ENCODE peak calls at places on chromosomes 4 and X, in four cellular contexts. N, J, S and K are unnamed samples.

GRCh38 chrX:51336584-51336983 is 4.0 kb downstream of the NUDT10 start:
- DNase-seq in N (peak; percentile 13), J (peak; percentile 71), S (peak; percentile 25), K (peak; percentile 3)

GRCh38 chrX:27619975-27620374 is 29.8 kb downstream of the DCAF8L2 start:
- DNase-seq in N (peak; percentile 5), J (peak; percentile 21), S (peak; percentile 9), K (no peak)

GRCh38 chr4:86939737-86940141 is 4.9 kb downstream of the AFF1 start:
- DNase-seq in N (no peak), J (no peak), S (no peak), K (no peak)

GRCh38 chrX:50839730-50840129 is 25.7 kb upstream of the SHROOM4 start:
- DNase-seq in N (no peak), J (no peak), S (no peak), K (no peak)

GRCh38 chr4:124199755-124200154 is 512.8 kb downstream of the ANKRD50 start:
- DNase-seq in N (no peak), J (no peak), S (peak; percentile 61), K (no peak)

GRCh38 chrX:14352511-14352910 is 176.8 kb upstream of the GLRA2 start:
- DNase-seq in N (no peak), J (no peak), S (no peak), K (no peak)

GRCh38 chrX:140776320-140776719 is 66.8 kb downstream of the LINC00632 start:
- DNase-seq in N (no peak), J (no peak), S (no peak), K (no peak)

GRCh38 chr4:40254961-40255721 is 58.3 kb downstream of the RHOH start:
- DNase-seq in N (peak; percentile 9), J (no peak), S (peak; percentile 73), K (no peak)

GRCh38 chrX:9829308-9830267 is 43.4 kb downstream of the SHROOM2 start:
- DNase-seq in N (no peak), J (no peak), S (peak; percentile 92), K (no peak)

GRCh38 chrX:38206036-38206435 is 14.6 kb downstream of the SRPX start:
- DNase-seq in N (no peak), J (no peak), S (no peak), K (no peak)

GRCh38 chr4:38190717-38191178 is 230.6 kb downstream of the PTTG2 start:
- DNase-seq in N (no peak), J (peak; percentile 10), S (peak; percentile 53), K (no peak)

GRCh38 chr4:70778888-70779422 is 57.2 kb downstream of the RUFY3 start:
- DNase-seq in N (no peak), J (no peak), S (no peak), K (no peak)

GRCh38 chr4:75511841-75512240 is 2.4 kb downstream of the RCHY1 start:
- DNase-seq in N (no peak), J (no peak), S (no peak), K (no peak)

GRCh38 chr4:2837904-2838496 is 5.6 kb upstream of the ADD1 start:
- DNase-seq in N (no peak), J (no peak), S (no peak), K (peak; percentile 81)

GRCh38 chr4:164345756-164346155 is 408.2 kb upstream of the SMIM31 start:
- DNase-seq in N (no peak), J (no peak), S (peak; percentile 8), K (no peak)

GRCh38 chrX:65673857-65674350 is 6.5 kb downstream of the MSN start:
- DNase-seq in N (no peak), J (no peak), S (no peak), K (no peak)

GRCh38 chr4:156413411-156413985 is 459.8 kb upstream of the CTSO start:
- DNase-seq in N (no peak), J (no peak), S (no peak), K (no peak)

GRCh38 chr4:113594231-113594556 is 167.3 kb downstream of the CAMK2D start:
- DNase-seq in N (no peak), J (no peak), S (no peak), K (no peak)
- H3K79me2 ChIP-seq in N (no peaks in the 10 kb centered on the region), J (no peaks in the 10 kb centered on the region), S (no peaks in the 10 kb centered on the region), K (no peaks in the 10 kb centered on the region)

GRCh38 chr4:74167585-74167984 is 9.7 kb downstream of the MTHFD2L start:
- DNase-seq in N (no peak), J (no peak), S (no peak), K (no peak)
- TF ChIP-seq EZH2 in N (no peak), J (no peak), S (no peak), K (no peak)

GRCh38 chr4:7867191-7867590 is 72.5 kb downstream of the AFAP1 start:
- DNase-seq in N (no peak), J (no peak), S (no peak), K (no peak)

GRCh38 chr4:7871356-7871755 is 68.3 kb downstream of the AFAP1 start:
- DNase-seq in N (no peak), J (no peak), S (no peak), K (no peak)

GRCh38 chr4:7868430-7868775 is 71.3 kb downstream of the AFAP1 start:
- DNase-seq in N (no peak), J (no peak), S (no peak), K (no peak)

GRCh38 chr4:7867701-7868429 is 71.8 kb downstream of the AFAP1 start:
- DNase-seq in N (no peak), J (no peak), S (peak; percentile 34), K (no peak)

GRCh38 chr4:7868892-7869471 is 70.7 kb downstream of the AFAP1 start:
- DNase-seq in N (no peak), J (no peak), S (no peak), K (no peak)
- H3K79me2 ChIP-seq in N (no peaks in the 10 kb centered on the region), J (no peaks in the 10 kb centered on the region), S (peaks cover 40% of the 10 kb centered on the region), K (no peaks in the 10 kb centered on the region)

DNA sequence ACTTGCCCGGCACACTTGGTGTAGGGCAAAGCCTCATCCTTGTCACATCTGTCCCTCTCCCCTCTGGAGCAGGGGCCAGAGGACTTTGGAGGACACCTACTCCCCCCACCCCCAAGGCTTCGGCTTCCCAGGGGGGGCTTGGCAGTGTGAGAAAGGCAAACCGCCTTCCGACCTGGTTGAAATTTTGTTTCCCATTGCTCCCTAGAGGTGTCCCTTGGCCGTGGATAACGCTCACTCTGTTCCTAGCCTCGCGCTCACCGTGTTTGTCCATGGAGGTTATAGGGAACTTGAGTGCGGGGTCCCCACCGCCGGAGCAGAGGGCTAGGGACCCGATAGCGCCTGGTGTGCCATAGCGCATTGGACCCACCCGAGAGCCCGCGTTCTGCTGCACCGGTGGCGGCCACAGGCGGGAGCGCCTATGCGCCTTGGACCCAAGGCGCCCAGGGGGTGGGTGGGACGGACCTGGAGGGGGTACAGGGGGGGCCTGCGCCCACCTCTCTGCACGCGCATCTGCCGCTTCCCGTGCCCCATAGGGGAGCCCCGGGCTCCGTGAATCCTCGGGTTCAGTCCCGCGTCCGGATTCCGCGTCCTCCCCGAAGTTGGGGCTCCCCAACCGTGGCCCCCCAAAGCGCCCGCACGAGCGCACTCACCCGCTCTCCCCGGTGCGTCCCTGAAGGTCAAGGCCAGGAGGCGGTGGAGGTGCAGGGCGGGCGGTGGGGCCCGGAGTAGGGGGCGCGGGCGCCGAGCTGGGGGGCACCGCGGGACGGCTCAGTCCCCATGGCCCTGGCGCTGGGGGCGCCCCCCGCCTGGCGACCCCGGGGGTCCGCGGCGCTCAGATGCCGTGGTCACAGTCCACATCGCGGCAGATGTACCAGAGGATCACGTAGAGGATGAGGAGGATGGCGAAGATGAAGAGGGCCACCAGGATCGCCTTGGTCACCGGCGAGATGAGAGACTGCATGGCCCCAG is 82.7 kb upstream of the DHRSX start:
- DNase-seq in N (no peak), J (peak; percentile 35), S (no peak), K (no peak)
- TF ChIP-seq EZH2 in N (no peak), J (peak; percentile 96), S (peak; percentile 32), K (no peak)